ENCODE peak calls at places on chromosomes 16 and 17, in eight cellular contexts. One of them, this sample, is unnamed.

GRCh38 chr16:28210979-28211505 is 723 bp downstream of the XPO6 start:
- DNase-seq in left lung: peak
- DNase-seq in fibroblast of the aortic adventitia: peak
- DNase-seq in fibroblast of lung: peak
- DNase-seq in HCT116: no peak
- DNase-seq in cardiac muscle cell: peak
- DNase-seq in Panc1: no peak
- DNase-seq in brain microvascular endothelial cell: peak
- DNase-seq in this sample: peak

GRCh38 chr17:48640858-48641180 is 14.7 kb upstream of the HOXB9 start:
- DNase-seq in left lung: no peak
- DNase-seq in fibroblast of the aortic adventitia: no peak
- DNase-seq in fibroblast of lung: no peak
- DNase-seq in HCT116: no peak
- DNase-seq in cardiac muscle cell: no peak
- DNase-seq in Panc1: no peak
- DNase-seq in brain microvascular endothelial cell: no peak
- DNase-seq in this sample: no peak

GRCh38 chr17:75240394-75241142 is 20.8 kb downstream of the GGA3 start:
- DNase-seq in left lung: no peak
- DNase-seq in fibroblast of the aortic adventitia: peak
- DNase-seq in fibroblast of lung: peak
- DNase-seq in HCT116: peak
- DNase-seq in cardiac muscle cell: peak
- DNase-seq in Panc1: no peak
- DNase-seq in brain microvascular endothelial cell: peak
- DNase-seq in this sample: no peak

GRCh38 chr17:77147357-77147801 is 6.6 kb downstream of the SEC14L1 start:
- DNase-seq in left lung: no peak
- DNase-seq in fibroblast of the aortic adventitia: no peak
- DNase-seq in fibroblast of lung: no peak
- DNase-seq in HCT116: no peak
- DNase-seq in cardiac muscle cell: no peak
- DNase-seq in Panc1: no peak
- DNase-seq in brain microvascular endothelial cell: no peak
- DNase-seq in this sample: peak

GRCh38 chr17:41254861-41255260 is 323 bp upstream of the KRTAP9-9 start:
- DNase-seq in left lung: no peak
- DNase-seq in fibroblast of the aortic adventitia: no peak
- DNase-seq in fibroblast of lung: no peak
- DNase-seq in HCT116: no peak
- DNase-seq in cardiac muscle cell: no peak
- DNase-seq in Panc1: no peak
- DNase-seq in brain microvascular endothelial cell: no peak
- DNase-seq in this sample: no peak

GRCh38 chr16:515175-515962 is 12.1 kb upstream of the CAPN15 start:
- DNase-seq in left lung: no peak
- DNase-seq in fibroblast of the aortic adventitia: no peak
- DNase-seq in fibroblast of lung: no peak
- DNase-seq in HCT116: no peak
- DNase-seq in cardiac muscle cell: no peak
- DNase-seq in Panc1: no peak
- DNase-seq in brain microvascular endothelial cell: no peak
- DNase-seq in this sample: no peak

GRCh38 chr17:76135810-76136188 is 5.2 kb downstream of the FOXJ1 start:
- DNase-seq in left lung: no peak
- DNase-seq in fibroblast of the aortic adventitia: no peak
- DNase-seq in fibroblast of lung: no peak
- DNase-seq in HCT116: no peak
- DNase-seq in cardiac muscle cell: no peak
- DNase-seq in Panc1: no peak
- DNase-seq in brain microvascular endothelial cell: no peak
- DNase-seq in this sample: no peak

GRCh38 chr17:1414634-1415033 is 14.6 kb upstream of the YWHAE start:
- DNase-seq in left lung: no peak
- DNase-seq in fibroblast of the aortic adventitia: no peak
- DNase-seq in fibroblast of lung: no peak
- DNase-seq in HCT116: no peak
- DNase-seq in cardiac muscle cell: no peak
- DNase-seq in Panc1: no peak
- DNase-seq in brain microvascular endothelial cell: no peak
- DNase-seq in this sample: no peak

GRCh38 chr17:49229805-49230600 is 584 bp downstream of the PHOSPHO1 start:
- DNase-seq in left lung: peak
- DNase-seq in fibroblast of the aortic adventitia: no peak
- DNase-seq in fibroblast of lung: no peak
- DNase-seq in HCT116: no peak
- DNase-seq in cardiac muscle cell: no peak
- DNase-seq in Panc1: no peak
- DNase-seq in brain microvascular endothelial cell: no peak
- DNase-seq in this sample: no peak

GRCh38 chr17:60142872-60143499 is 6.8 kb upstream of the CA4 start:
- DNase-seq in left lung: peak
- DNase-seq in fibroblast of the aortic adventitia: peak
- DNase-seq in fibroblast of lung: peak
- DNase-seq in HCT116: peak
- DNase-seq in cardiac muscle cell: peak
- DNase-seq in Panc1: peak
- DNase-seq in brain microvascular endothelial cell: peak
- DNase-seq in this sample: peak
- TF ChIP-seq CTCF in left lung: peak
- TF ChIP-seq CTCF in fibroblast of the aortic adventitia: peak
- TF ChIP-seq CTCF in fibroblast of lung: peak
- TF ChIP-seq CTCF in HCT116: peak
- TF ChIP-seq CTCF in cardiac muscle cell: peak
- TF ChIP-seq CTCF in Panc1: peak
- TF ChIP-seq CTCF in brain microvascular endothelial cell: peak
- TF ChIP-seq CTCF in this sample: peak

DNA sequence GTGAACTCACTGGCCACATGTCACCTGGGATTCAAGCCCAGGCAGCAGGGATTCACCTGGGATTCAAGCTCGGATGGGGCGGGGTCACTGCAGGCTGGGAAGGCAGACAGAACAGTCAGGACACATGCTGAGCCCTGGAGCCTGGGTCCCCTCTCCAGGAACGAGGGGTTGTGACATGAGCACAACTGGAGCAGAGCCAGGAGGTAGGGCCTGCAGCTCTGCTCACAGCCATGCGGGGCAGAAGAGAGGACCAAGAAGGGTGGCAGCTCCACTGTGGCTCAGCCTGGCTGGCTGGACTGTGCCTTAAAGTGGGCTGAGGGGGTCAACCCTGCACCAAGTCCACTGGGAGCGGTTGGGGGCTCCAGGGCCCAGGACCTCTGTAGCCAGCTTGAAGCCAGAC is 150.1 kb downstream of the RAB11FIP4 start:
- DNase-seq in left lung: no peak
- DNase-seq in fibroblast of the aortic adventitia: no peak
- DNase-seq in fibroblast of lung: no peak
- DNase-seq in HCT116: no peak
- DNase-seq in cardiac muscle cell: no peak
- DNase-seq in Panc1: no peak
- DNase-seq in brain microvascular endothelial cell: no peak
- DNase-seq in this sample: no peak
- TF ChIP-seq CTCF in left lung: no peak
- TF ChIP-seq CTCF in fibroblast of the aortic adventitia: peak
- TF ChIP-seq CTCF in fibroblast of lung: no peak
- TF ChIP-seq CTCF in HCT116: peak
- TF ChIP-seq CTCF in cardiac muscle cell: peak
- TF ChIP-seq CTCF in Panc1: no peak
- TF ChIP-seq CTCF in brain microvascular endothelial cell: peak
- TF ChIP-seq CTCF in this sample: peak

GRCh38 chr17:61317779-61318178 is 81.9 kb upstream of the TBX2 start:
- DNase-seq in left lung: no peak
- DNase-seq in fibroblast of the aortic adventitia: no peak
- DNase-seq in fibroblast of lung: no peak
- DNase-seq in HCT116: no peak
- DNase-seq in cardiac muscle cell: no peak
- DNase-seq in Panc1: no peak
- DNase-seq in brain microvascular endothelial cell: no peak
- DNase-seq in this sample: no peak

GRCh38 chr17:61312406-61313295 is 87.0 kb upstream of the TBX2 start:
- DNase-seq in left lung: no peak
- DNase-seq in fibroblast of the aortic adventitia: no peak
- DNase-seq in fibroblast of lung: no peak
- DNase-seq in HCT116: no peak
- DNase-seq in cardiac muscle cell: no peak
- DNase-seq in Panc1: no peak
- DNase-seq in brain microvascular endothelial cell: no peak
- DNase-seq in this sample: no peak

GRCh38 chr17:61313515-61314326 is 85.9 kb upstream of the TBX2 start:
- DNase-seq in left lung: no peak
- DNase-seq in fibroblast of the aortic adventitia: no peak
- DNase-seq in fibroblast of lung: no peak
- DNase-seq in HCT116: no peak
- DNase-seq in cardiac muscle cell: no peak
- DNase-seq in Panc1: no peak
- DNase-seq in brain microvascular endothelial cell: no peak
- DNase-seq in this sample: no peak

GRCh38 chr17:61316633-61317032 is 83.0 kb upstream of the TBX2 start:
- DNase-seq in left lung: no peak
- DNase-seq in fibroblast of the aortic adventitia: no peak
- DNase-seq in fibroblast of lung: no peak
- DNase-seq in HCT116: no peak
- DNase-seq in cardiac muscle cell: no peak
- DNase-seq in Panc1: no peak
- DNase-seq in brain microvascular endothelial cell: no peak
- DNase-seq in this sample: no peak

DNA sequence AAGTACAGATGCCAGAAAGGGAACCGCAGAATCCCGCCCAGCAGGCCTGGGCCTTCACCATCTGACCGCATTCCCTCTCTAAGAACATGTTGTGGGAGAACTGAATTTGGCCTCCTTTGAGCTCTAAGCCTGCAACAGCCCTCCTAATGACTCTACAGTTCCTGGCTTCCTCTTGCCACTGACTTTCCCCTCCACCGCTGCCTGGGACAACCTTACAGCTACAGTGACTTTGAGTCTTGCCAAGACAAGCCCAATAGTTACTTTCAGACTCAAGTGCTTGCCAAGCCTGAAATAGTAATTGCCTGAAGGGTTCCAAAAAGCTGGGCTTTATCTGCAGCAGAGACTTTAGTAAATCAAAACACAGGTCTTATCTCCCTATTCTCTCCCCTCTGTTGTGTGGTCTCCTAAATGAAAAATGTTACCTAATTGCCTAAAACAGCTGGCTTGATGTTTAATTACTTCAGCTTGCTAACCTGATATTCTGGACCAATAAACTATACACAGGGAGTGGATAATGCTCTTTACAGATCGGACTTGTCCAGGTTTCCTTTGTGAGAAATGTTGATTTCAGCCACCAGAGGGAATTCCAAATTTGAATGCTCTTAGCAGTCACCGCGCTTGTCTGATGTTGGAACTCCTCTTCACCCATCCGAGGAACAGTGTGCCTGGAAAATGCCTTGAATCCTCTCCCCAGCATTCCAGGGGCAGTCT is 85.1 kb upstream of the TBX2 start:
- DNase-seq in left lung: no peak
- DNase-seq in fibroblast of the aortic adventitia: peak
- DNase-seq in fibroblast of lung: peak
- DNase-seq in HCT116: no peak
- DNase-seq in cardiac muscle cell: peak
- DNase-seq in Panc1: no peak
- DNase-seq in brain microvascular endothelial cell: no peak
- DNase-seq in this sample: no peak
- TF ChIP-seq CTCF in left lung: no peak
- TF ChIP-seq CTCF in fibroblast of the aortic adventitia: peak
- TF ChIP-seq CTCF in fibroblast of lung: peak
- TF ChIP-seq CTCF in HCT116: peak
- TF ChIP-seq CTCF in cardiac muscle cell: peak
- TF ChIP-seq CTCF in Panc1: no peak
- TF ChIP-seq CTCF in brain microvascular endothelial cell: no peak
- TF ChIP-seq CTCF in this sample: no peak

GRCh38 chr17:67891481-67892119 is 66.3 kb downstream of the BPTF start:
- DNase-seq in left lung: no peak
- DNase-seq in fibroblast of the aortic adventitia: peak
- DNase-seq in fibroblast of lung: peak
- DNase-seq in HCT116: peak
- DNase-seq in cardiac muscle cell: peak
- DNase-seq in Panc1: no peak
- DNase-seq in brain microvascular endothelial cell: peak
- DNase-seq in this sample: no peak
- TF ChIP-seq CTCF in left lung: no peak
- TF ChIP-seq CTCF in fibroblast of the aortic adventitia: peak
- TF ChIP-seq CTCF in fibroblast of lung: peak
- TF ChIP-seq CTCF in HCT116: peak
- TF ChIP-seq CTCF in cardiac muscle cell: peak
- TF ChIP-seq CTCF in Panc1: no peak
- TF ChIP-seq CTCF in brain microvascular endothelial cell: peak
- TF ChIP-seq CTCF in this sample: no peak

GRCh38 chr17:35170968-35171771 is 23.0 kb downstream of the SLC35G3 start:
- DNase-seq in left lung: no peak
- DNase-seq in fibroblast of the aortic adventitia: peak
- DNase-seq in fibroblast of lung: peak
- DNase-seq in HCT116: no peak
- DNase-seq in cardiac muscle cell: peak
- DNase-seq in Panc1: no peak
- DNase-seq in brain microvascular endothelial cell: no peak
- DNase-seq in this sample: peak
- TF ChIP-seq CTCF in left lung: no peak
- TF ChIP-seq CTCF in fibroblast of the aortic adventitia: peak
- TF ChIP-seq CTCF in fibroblast of lung: peak
- TF ChIP-seq CTCF in HCT116: peak
- TF ChIP-seq CTCF in cardiac muscle cell: no peak
- TF ChIP-seq CTCF in Panc1: no peak
- TF ChIP-seq CTCF in brain microvascular endothelial cell: peak
- TF ChIP-seq CTCF in this sample: peak

GRCh38 chr17:65592131-65592965 is 30.9 kb upstream of the AXIN2 start:
- DNase-seq in left lung: no peak
- DNase-seq in fibroblast of the aortic adventitia: no peak
- DNase-seq in fibroblast of lung: no peak
- DNase-seq in HCT116: no peak
- DNase-seq in cardiac muscle cell: no peak
- DNase-seq in Panc1: no peak
- DNase-seq in brain microvascular endothelial cell: no peak
- DNase-seq in this sample: no peak

GRCh38 chr17:65593870-65594584 is 32.6 kb upstream of the AXIN2 start:
- DNase-seq in left lung: no peak
- DNase-seq in fibroblast of the aortic adventitia: peak
- DNase-seq in fibroblast of lung: peak
- DNase-seq in HCT116: no peak
- DNase-seq in cardiac muscle cell: peak
- DNase-seq in Panc1: no peak
- DNase-seq in brain microvascular endothelial cell: peak
- DNase-seq in this sample: no peak

GRCh38 chr17:65595071-65595655 is 33.7 kb upstream of the AXIN2 start:
- DNase-seq in left lung: no peak
- DNase-seq in fibroblast of the aortic adventitia: no peak
- DNase-seq in fibroblast of lung: no peak
- DNase-seq in HCT116: no peak
- DNase-seq in cardiac muscle cell: no peak
- DNase-seq in Panc1: no peak
- DNase-seq in brain microvascular endothelial cell: no peak
- DNase-seq in this sample: no peak

GRCh38 chr17:65594585-65594940 is 33.1 kb upstream of the AXIN2 start:
- DNase-seq in left lung: no peak
- DNase-seq in fibroblast of the aortic adventitia: peak
- DNase-seq in fibroblast of lung: peak
- DNase-seq in HCT116: no peak
- DNase-seq in cardiac muscle cell: peak
- DNase-seq in Panc1: no peak
- DNase-seq in brain microvascular endothelial cell: peak
- DNase-seq in this sample: no peak

GRCh38 chr17:65593092-65593869 is 31.8 kb upstream of the AXIN2 start:
- DNase-seq in left lung: no peak
- DNase-seq in fibroblast of the aortic adventitia: no peak
- DNase-seq in fibroblast of lung: no peak
- DNase-seq in HCT116: no peak
- DNase-seq in cardiac muscle cell: no peak
- DNase-seq in Panc1: no peak
- DNase-seq in brain microvascular endothelial cell: no peak
- DNase-seq in this sample: no peak
- TF ChIP-seq CTCF in left lung: no peak
- TF ChIP-seq CTCF in fibroblast of the aortic adventitia: no peak
- TF ChIP-seq CTCF in fibroblast of lung: no peak
- TF ChIP-seq CTCF in HCT116: no peak
- TF ChIP-seq CTCF in cardiac muscle cell: no peak
- TF ChIP-seq CTCF in Panc1: no peak
- TF ChIP-seq CTCF in brain microvascular endothelial cell: no peak
- TF ChIP-seq CTCF in this sample: no peak